ENCODE peak calls at places on chromosomes 1 and 21, in four cellular contexts. Z, O, J and N are unnamed samples.

GRCh38 chr1:65151641-65152040 is 3.6 kb downstream of the AK4 start:
- DNase-seq in J (no peak), O (no peak), Z (no peak), N (no peak)

GRCh38 chr1:46445773-46446256 is 43.8 kb upstream of the DMBX1 start:
- DNase-seq in O (no peak), J (no peak), Z (no peak), N (no peak)

GRCh38 chr1:94056171-94056570 is 64.8 kb downstream of the ABCA4 start:
- DNase-seq in O (no peak), J (peak; percentile 36), Z (no peak), N (no peak)

GRCh38 chr1:58773406-58773840 is 10.4 kb downstream of the JUN start:
- DNase-seq in J (no peak), O (no peak), Z (no peak), N (peak; percentile 60)

GRCh38 chr1:53085405-53085804 is 23.4 kb downstream of the PODN start:
- DNase-seq in J (no peak), Z (no peak), O (no peak), N (no peak)

GRCh38 chr1:19308509-19308907 is 3.4 kb downstream of the AKR7A2 start:
- DNase-seq in O (no peak), Z (no peak), J (no peak), N (no peak)

GRCh38 chr1:78519446-78519845 is 28.7 kb downstream of the PTGFR start:
- DNase-seq in Z (no peak), J (no peak), O (no peak), N (no peak)

GRCh38 chr1:1082239-1083180 is 8.4 kb upstream of the RNF223 start:
- DNase-seq in O (no peak), Z (no peak), J (no peak), N (no peak)

GRCh38 chr21:33688343-33688742 is 46.0 kb downstream of the ITSN1 start:
- DNase-seq in Z (no peak), O (no peak), J (no peak), N (no peak)

GRCh38 chr1:231170875-231171274 is 9.0 kb downstream of the TRIM67 start:
- DNase-seq in J (no peak), O (no peak), Z (peak; percentile 33), N (no peak)

GRCh38 chr1:164563821-164564251 is 4.9 kb downstream of the PBX1 start:
- DNase-seq in Z (no peak), O (no peak), J (peak; percentile 27), N (peak; percentile 23)

GRCh38 chr1:107682467-107682866 is 282.5 kb downstream of the VAV3 start:
- DNase-seq in Z (peak; percentile 38), J (peak; percentile 73), O (no peak), N (no peak)

GRCh38 chr1:164683235-164683634 is 124.3 kb downstream of the PBX1 start:
- DNase-seq in O (no peak), Z (peak; percentile 23), J (peak; percentile 61), N (peak; percentile 41)

GRCh38 chr1:186178426-186179043 is 196.5 kb downstream of the TPR start:
- DNase-seq in Z (no peak), J (peak; percentile 90), O (no peak), N (no peak)

GRCh38 chr1:107941123-107941522 is 23.9 kb downstream of the VAV3 start:
- DNase-seq in J (no peak), O (no peak), Z (no peak), N (no peak)

GRCh38 chr1:147837129-147837776 is 65.3 kb upstream of the GJA8 start:
- DNase-seq in Z (no peak), O (peak; percentile 85), J (no peak), N (no peak)

GRCh38 chr1:65079941-65080340 is 68.1 kb upstream of the AK4 start:
- DNase-seq in Z (peak; percentile 19), J (peak; percentile 73), O (no peak), N (peak; percentile 21)

GRCh38 chr1:59293849-59294248 is 3.0 kb upstream of the FGGY start:
- DNase-seq in O (no peak), J (no peak), Z (no peak), N (no peak)

GRCh38 chr1:230824571-230825060 is 43.7 kb downstream of the C1orf198 start:
- DNase-seq in J (no peak), O (no peak), Z (no peak), N (peak; percentile 38)

DNA sequence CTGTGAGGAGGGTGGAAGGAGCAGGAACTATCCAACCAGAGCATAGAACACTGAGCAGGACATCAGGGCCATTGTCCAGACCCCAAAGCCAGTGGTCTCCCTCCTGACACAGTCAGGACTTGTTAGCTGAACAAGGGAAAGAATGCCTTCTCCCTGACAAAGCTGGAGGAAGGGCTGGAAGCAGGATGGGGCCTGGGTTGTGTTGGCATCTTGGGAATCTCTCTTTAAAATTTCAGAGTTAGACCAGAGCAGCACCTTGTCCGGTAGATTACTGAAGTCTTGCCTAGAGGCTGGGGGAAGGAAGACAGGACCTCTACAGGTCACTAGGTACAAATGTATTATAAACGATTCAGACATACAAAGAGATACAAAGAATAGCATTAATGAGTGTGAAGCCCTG is 35.0 kb upstream of the ATP2B4 start:
- DNase-seq in J (no peak), Z (no peak), O (no peak), N (no peak)
- H3K4me2 ChIP-seq in J (no peak overlapping the region), Z (no peak overlapping the region), O (no peak overlapping the region), N (no peak overlapping the region)

GRCh38 chr1:203649551-203650011 is 22.9 kb downstream of the ATP2B4 start:
- DNase-seq in O (no peak), Z (no peak), J (peak; percentile 78), N (no peak)
- H3K4me2 ChIP-seq in O (peak overlapping the region; percentile 17), Z (no peak overlapping the region), J (peak overlapping the region; percentile 75), N (no peak overlapping the region)

DNA sequence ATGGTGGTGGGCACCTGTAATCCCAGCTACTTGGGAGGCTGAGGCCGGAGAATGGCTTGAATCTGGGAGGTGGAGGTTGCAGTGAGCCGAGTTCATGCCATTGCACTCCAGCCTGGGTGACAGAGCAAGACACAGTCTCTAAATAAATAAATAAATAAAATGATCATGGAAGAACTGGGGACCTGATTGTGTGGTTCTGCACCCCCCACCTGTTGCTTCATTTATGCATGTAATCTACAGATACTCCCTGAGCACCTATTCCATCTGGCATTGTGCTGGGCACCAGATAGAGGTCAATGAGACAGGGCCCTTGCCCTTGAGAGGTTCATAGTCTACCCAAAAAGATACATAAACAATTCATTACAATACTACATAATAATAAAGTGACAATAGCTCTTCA is 11.0 kb upstream of the RHBG start:
- DNase-seq in J (no peak), Z (no peak), O (no peak), N (no peak)
- H3K4me2 ChIP-seq in J (no peak overlapping the region), Z (no peak overlapping the region), O (no peak overlapping the region), N (no peak overlapping the region)

GRCh38 chr1:16145030-16145987 is 10.6 kb downstream of the EPHA2 start:
- DNase-seq in O (peak; percentile 80), Z (peak; percentile 85), J (peak; percentile 91), N (peak; percentile 94)
- H3K4me2 ChIP-seq in O (peak overlapping the region; percentile 46), Z (peak overlapping the region; percentile 81), J (peak overlapping the region; percentile 80), N (peak overlapping the region; percentile 79)

DNA sequence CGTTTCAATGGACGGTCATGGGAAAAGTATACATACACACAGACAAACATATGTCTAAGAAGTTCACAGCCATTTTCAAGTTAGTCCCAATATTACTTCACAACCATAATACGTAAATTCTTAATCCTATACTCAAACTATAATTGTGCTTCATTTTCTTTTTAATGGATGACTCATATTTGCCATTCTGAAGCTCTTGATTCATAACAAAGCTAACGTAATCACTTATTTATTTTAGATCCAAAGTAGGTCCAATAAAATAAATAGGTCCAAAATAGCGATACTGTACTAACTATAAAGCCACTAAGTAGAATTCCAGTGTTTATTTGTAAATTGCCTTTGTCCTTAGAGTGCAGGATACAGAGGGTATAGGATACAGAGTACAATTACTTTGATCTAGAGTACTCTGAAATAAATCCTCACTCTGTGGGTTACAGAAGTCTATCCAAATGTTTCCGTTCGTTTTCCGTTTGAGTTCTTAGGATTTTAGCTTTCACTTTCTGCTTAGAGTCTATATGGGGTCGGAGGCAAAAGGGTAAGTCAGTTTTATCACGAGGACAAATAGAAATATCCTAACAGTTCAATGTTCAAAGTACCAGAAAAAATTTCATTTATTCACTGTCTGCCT is 8.8 kb upstream of the C1orf115 start:
- DNase-seq in J (no peak), O (no peak), Z (no peak), N (peak; percentile 27)
- H3K4me2 ChIP-seq in J (no peak overlapping the region), O (no peak overlapping the region), Z (peak overlapping the region; percentile 29), N (peak overlapping the region; percentile 84)

DNA sequence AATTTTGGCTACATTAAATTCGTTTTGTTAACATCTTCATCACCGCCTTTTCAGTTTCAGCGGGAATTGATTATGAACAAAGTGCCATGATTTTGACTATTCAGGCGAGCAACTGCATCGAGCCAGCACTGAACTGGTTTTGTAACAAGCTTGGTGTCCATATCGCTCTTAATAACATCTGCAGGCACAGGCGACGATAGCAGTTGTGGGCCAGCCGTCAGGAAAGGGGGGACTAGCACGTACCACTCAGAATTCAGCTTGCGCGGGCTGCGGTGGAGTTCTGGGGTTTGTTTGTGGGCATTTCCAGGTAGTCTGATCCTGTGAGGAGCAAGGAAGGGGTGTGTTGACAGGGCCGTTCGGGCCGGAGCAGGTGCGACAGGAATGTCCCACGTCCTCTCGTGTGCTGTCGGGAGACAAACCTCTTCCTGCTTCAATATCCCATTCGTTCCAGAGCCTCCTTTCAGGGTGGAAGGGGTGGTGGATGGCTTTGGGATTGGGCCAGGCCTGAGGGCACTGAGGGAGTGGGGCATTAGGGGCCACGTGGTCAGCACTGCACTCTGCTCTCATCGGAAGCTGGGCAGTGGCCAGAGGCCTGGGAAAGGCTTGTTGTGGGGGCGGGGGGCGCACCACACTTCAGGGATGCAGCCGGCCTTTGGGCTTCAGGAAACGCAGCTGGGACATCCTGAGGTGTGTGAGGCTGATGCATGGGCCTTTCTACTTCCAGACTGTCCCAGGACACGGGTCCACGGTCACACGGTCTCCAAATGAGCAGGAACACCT is 39.1 kb downstream of the SKI start:
- DNase-seq in J (no peak), Z (no peak), O (no peak), N (no peak)
- H3K4me2 ChIP-seq in J (no peak overlapping the region), Z (no peak overlapping the region), O (no peak overlapping the region), N (no peak overlapping the region)